ENCODE peak calls at places on chromosomes 5 and 9, in seven cellular contexts. Q is left colon; Y is gastroesophageal sphincter; L is Right ventricle myocardium inferior; D is SK-N-SH treated with all-trans-retinoic acid at 6 μM for 48 hours; C is naive thymus-derived CD4-positive, alpha-beta T cell; I is CD4-positive, alpha-beta T cell. G is an unnamed sample.

GRCh38 chr5:88688981-88689661 is 193.9 kb downstream of the MEF2C start:
- ATAC-seq in Q (no peak), Y (no peak), L (no peak), D (no peak), C (no peak), I (no peak), G (no peak)

GRCh38 chr9:76644171-76644570 is 120.1 kb upstream of the PCA3 start:
- ATAC-seq in Q (no peak), Y (no peak), L (no peak), D (no peak), C (no peak), I (no peak), G (no peak)

GRCh38 chr5:76378355-76378754 is 24.7 kb upstream of the IQGAP2 start:
- ATAC-seq in Q (no peak), Y (no peak), L (no peak), D (no peak), C (no peak), I (no peak), G (no peak)

GRCh38 chr5:110872200-110872599 is 133.4 kb downstream of the SLC25A46 start:
- ATAC-seq in Q (no peak), Y (peak), L (no peak), D (no peak), C (no peak), I (no peak), G (no peak)

GRCh38 chr9:107734231-107735014 is 244.9 kb upstream of the KLF4 start:
- ATAC-seq in Q (no peak), Y (no peak), L (no peak), D (no peak), C (no peak), I (no peak), G (no peak)

GRCh38 chr5:10275460-10275859 is 25.4 kb downstream of the CCT5 start:
- ATAC-seq in Q (no peak), Y (no peak), L (no peak), D (no peak), C (no peak), I (no peak), G (no peak)

GRCh38 chr5:139678751-139679750 is 30.9 kb downstream of the CXXC5 start:
- ATAC-seq in Q (peak), Y (peak), L (peak), D (peak), C (no peak), I (no peak), G (no peak)

GRCh38 chr5:80282054-80282453 is 26.2 kb upstream of the SERINC5 start:
- ATAC-seq in Q (peak), Y (no peak), L (no peak), D (no peak), C (no peak), I (no peak), G (no peak)

GRCh38 chr5:150765019-150765788 is 6.4 kb upstream of the DCTN4 start:
- ATAC-seq in Q (no peak), Y (no peak), L (no peak), D (no peak), C (peak), I (no peak), G (no peak)

GRCh38 chr9:127267793-127268507 is 3.4 kb downstream of the GARNL3 start:
- ATAC-seq in Q (no peak), Y (no peak), L (no peak), D (no peak), C (no peak), I (no peak), G (no peak)

GRCh38 chr5:41559184-41559583 is 48.8 kb upstream of the PLCXD3 start:
- ATAC-seq in Q (no peak), Y (no peak), L (no peak), D (no peak), C (no peak), I (no peak), G (no peak)

GRCh38 chr5:135194573-135195266 is 160.7 kb upstream of the PITX1 start:
- ATAC-seq in Q (no peak), Y (no peak), L (peak), D (peak), C (no peak), I (no peak), G (no peak)

GRCh38 chr5:80399553-80400239 is 8.2 kb upstream of the ZFYVE16 start:
- ATAC-seq in Q (no peak), Y (peak), L (peak), D (peak), C (peak), I (no peak), G (peak)

GRCh38 chr5:41844502-41844901 is 25.7 kb downstream of the OXCT1 start:
- ATAC-seq in Q (no peak), Y (no peak), L (peak), D (no peak), C (no peak), I (no peak), G (no peak)

GRCh38 chr5:25414746-25415145 is 770.0 kb upstream of the CDH10 start:
- ATAC-seq in Q (no peak), Y (no peak), L (no peak), D (no peak), C (no peak), I (no peak), G (no peak)

GRCh38 chr5:3340471-3340870 is 255.2 kb upstream of the IRX1 start:
- ATAC-seq in Q (no peak), Y (no peak), L (no peak), D (no peak), C (no peak), I (no peak), G (no peak)

GRCh38 chr9:91162311-91162710 is 199.4 kb downstream of the AUH start:
- ATAC-seq in Q (no peak), Y (no peak), L (no peak), D (no peak), C (peak), I (no peak), G (peak)

GRCh38 chr9:23590601-23591000 is 235.4 kb downstream of the ELAVL2 start:
- ATAC-seq in Q (peak), Y (no peak), L (no peak), D (no peak), C (no peak), I (no peak), G (peak)

GRCh38 chr9:133129001-133129799 is 8.2 kb upstream of the RALGDS start:
- ATAC-seq in Q (no peak), Y (no peak), L (peak), D (no peak), C (no peak), I (no peak), G (no peak)

GRCh38 chr9:2229109-2229733 is 214.1 kb downstream of the SMARCA2 start:
- ATAC-seq in Q (no peak), Y (no peak), L (peak), D (no peak), C (peak), I (no peak), G (no peak)

GRCh38 chr9:3526903-3527652 is 1.3 kb upstream of the RFX3 start:
- ATAC-seq in Q (peak), Y (peak), L (peak), D (peak), C (peak), I (peak), G (peak)

GRCh38 chr5:94916619-94917018 is 298.1 kb downstream of the SLF1 start:
- ATAC-seq in Q (no peak), Y (no peak), L (no peak), D (no peak), C (no peak), I (no peak), G (no peak)

GRCh38 chr5:7795311-7795710 is 55.6 kb downstream of the CFAP90 start:
- ATAC-seq in Q (no peak), Y (no peak), L (no peak), D (no peak), C (no peak), I (no peak), G (no peak)

GRCh38 chr5:176438959-176439757 is 9.0 kb upstream of the FAF2 start:
- ATAC-seq in Q (no peak), Y (no peak), L (no peak), D (peak), C (no peak), I (no peak), G (no peak)

GRCh38 chr5:115262405-115263247 is at the start of gene PGGT1B:
- ATAC-seq in Q (peak), Y (peak), L (peak), D (peak), C (peak), I (peak), G (peak)

GRCh38 chr5:173988554-173989431 is at the start of gene C5orf47:
- ATAC-seq in Q (no peak), Y (no peak), L (no peak), D (no peak), C (no peak), I (no peak), G (no peak)

GRCh38 chr5:91139572-91140200 is 243.4 kb downstream of the ARRDC3 start:
- ATAC-seq in Q (peak), Y (peak), L (peak), D (no peak), C (no peak), I (no peak), G (no peak)

GRCh38 chr9:35996358-35996970 is 38.5 kb upstream of the OR2S2 start:
- ATAC-seq in Q (no peak), Y (no peak), L (peak), D (peak), C (no peak), I (no peak), G (no peak)

GRCh38 chr5:849651-850301 is 1.0 kb downstream of the ZDHHC11 start:
- ATAC-seq in Q (peak), Y (peak), L (peak), D (no peak), C (peak), I (peak), G (no peak)

GRCh38 chr9:86405926-86406325 is 51.7 kb upstream of the TUT7 start:
- ATAC-seq in Q (no peak), Y (peak), L (peak), D (peak), C (no peak), I (no peak), G (peak)

GRCh38 chr5:111641533-111642230 is 115.3 kb downstream of the NREP start:
- ATAC-seq in Q (no peak), Y (peak), L (no peak), D (peak), C (no peak), I (no peak), G (no peak)

GRCh38 chr9:72554221-72554641 is 32.8 kb downstream of the TMC1 start:
- ATAC-seq in Q (peak), Y (peak), L (no peak), D (peak), C (no peak), I (no peak), G (no peak)

GRCh38 chr9:73219985-73220626 is 68.4 kb downstream of the ANXA1 start:
- ATAC-seq in Q (no peak), Y (peak), L (peak), D (no peak), C (peak), I (no peak), G (peak)

GRCh38 chr5:88770290-88771257 is 112.4 kb downstream of the MEF2C start:
- ATAC-seq in Q (no peak), Y (no peak), L (no peak), D (peak), C (no peak), I (no peak), G (no peak)

GRCh38 chr9:35664531-35665470 is at the start of gene ARHGEF39:
- ATAC-seq in Q (peak), Y (peak), L (peak), D (peak), C (peak), I (peak), G (peak)

GRCh38 chr9:95434116-95435073 is 82.4 kb downstream of the PTCH1 start:
- ATAC-seq in Q (no peak), Y (no peak), L (no peak), D (no peak), C (no peak), I (no peak), G (no peak)

GRCh38 chr9:107569171-107569570 is 79.6 kb upstream of the KLF4 start:
- ATAC-seq in Q (peak), Y (no peak), L (no peak), D (no peak), C (no peak), I (no peak), G (no peak)

GRCh38 chr9:30677256-30677655 is 1707.2 kb upstream of the ACO1 start:
- ATAC-seq in Q (no peak), Y (no peak), L (no peak), D (no peak), C (no peak), I (no peak), G (no peak)

GRCh38 chr5:15674716-15675115 is 174.7 kb downstream of the FBXL7 start:
- ATAC-seq in Q (no peak), Y (no peak), L (no peak), D (no peak), C (no peak), I (no peak), G (no peak)

GRCh38 chr5:169190860-169191259 is 110.1 kb downstream of the SLIT3 start:
- ATAC-seq in Q (no peak), Y (no peak), L (no peak), D (peak), C (no peak), I (no peak), G (no peak)

G was measured in activated T-helper 17 cell treated with anti-CD3 and anti-CD28 coated beads, Interleukin-2, amount 50 U/mL, for 72 hours.